ENCODE peak calls at places on chromosomes 1 and 21, in six cellular contexts. S, C, G, B, Y and X are unnamed samples.
A peak's percentile ranks its signal among the peaks of the same experiment; 100 is the strongest.

GRCh38 chr1:226609836-226610455 is 61.4 kb downstream of the STUM start:
- DNase-seq in S (no peak), C (no peak), G (no peak), B (no peak), Y (no peak), X (no peak)

GRCh38 chr21:14382486-14382834 is 486 bp downstream of the HSPA13 start:
- DNase-seq in S (peak; percentile 23), C (no peak), G (no peak), B (no peak), Y (no peak), X (no peak)

GRCh38 chr1:9410737-9411297 is 118.1 kb downstream of the SPSB1 start:
- DNase-seq in S (peak; percentile 5), C (peak; percentile 29), G (no peak), B (no peak), Y (no peak), X (no peak)

GRCh38 chr1:201602413-201603265 is 63.7 kb downstream of the NAV1 start:
- DNase-seq in S (no peak), C (no peak), G (no peak), B (no peak), Y (no peak), X (no peak)

GRCh38 chr1:204828352-204828850 is 42.3 kb upstream of the NFASC start:
- DNase-seq in S (peak; percentile 67), C (peak; percentile 96), G (peak; percentile 88), B (peak; percentile 4), Y (peak; percentile 90), X (no peak)

GRCh38 chr1:206575165-206575893 is 36.9 kb downstream of the EIF2D start:
- DNase-seq in S (peak; percentile 71), C (no peak), G (peak; percentile 59), B (peak; percentile 80), Y (no peak), X (peak; percentile 42)

GRCh38 chr1:44409019-44409602 is 4.1 kb downstream of the RNF220 start:
- DNase-seq in S (no peak), C (no peak), G (no peak), B (peak; percentile 3), Y (no peak), X (no peak)

GRCh38 chr1:175174702-175175102 is 17.9 kb downstream of the KIAA0040 start:
- DNase-seq in S (no peak), C (no peak), G (no peak), B (peak; percentile 22), Y (no peak), X (no peak)

GRCh38 chr1:158371188-158371953 is 17.7 kb downstream of the CD1E start:
- DNase-seq in S (no peak), C (no peak), G (no peak), B (no peak), Y (no peak), X (no peak)

GRCh38 chr1:205480349-205481278 is 23.9 kb upstream of the CDK18 start:
- DNase-seq in S (no peak), C (no peak), G (no peak), B (peak; percentile 67), Y (no peak), X (peak; percentile 48)

DNA sequence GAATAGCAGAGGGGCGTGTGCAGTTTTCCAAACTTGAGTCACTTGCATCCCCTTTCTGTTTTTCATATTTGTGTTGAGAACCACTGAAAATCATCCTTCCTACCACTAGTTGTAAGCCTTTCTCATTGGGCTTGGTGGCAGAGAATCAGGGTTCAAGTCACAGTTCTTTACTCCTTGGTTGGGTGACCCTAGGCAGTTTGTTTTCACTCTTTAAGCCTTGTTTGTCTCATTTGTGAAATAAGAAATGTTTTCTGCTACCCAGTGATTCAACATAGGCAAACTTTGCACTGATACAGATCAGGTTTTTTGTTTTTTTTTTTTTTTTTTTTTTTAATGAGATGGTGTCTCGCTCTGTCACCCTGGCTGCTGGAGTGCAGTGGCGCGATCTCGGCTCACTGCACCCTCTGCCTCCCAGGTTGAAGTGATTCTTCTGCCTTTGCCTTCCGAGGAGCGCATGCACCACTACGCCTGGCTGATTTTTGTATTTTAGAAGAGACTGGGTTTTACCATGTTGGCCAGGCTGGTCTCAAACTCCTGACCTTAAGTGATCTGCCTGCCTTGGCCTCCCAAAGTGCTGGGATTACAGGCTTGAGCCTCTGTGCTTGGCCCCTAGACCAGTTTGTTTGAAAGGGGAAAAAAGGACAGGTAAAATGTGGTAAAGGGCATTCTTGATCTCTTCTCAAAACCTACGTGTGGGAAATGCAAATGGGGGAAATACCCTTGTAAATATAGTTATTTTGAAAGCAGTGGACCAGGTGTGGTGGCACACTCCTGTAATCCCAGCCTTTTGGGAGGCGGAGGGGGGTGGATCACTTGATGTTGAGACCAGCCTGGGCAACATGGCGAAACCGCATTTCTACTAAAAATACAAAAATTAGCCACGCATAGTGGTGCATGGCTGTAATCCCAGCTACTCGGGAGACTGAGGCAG is 3.2 kb downstream of the CLIC4 start:
- DNase-seq in S (no peak), C (no peak), G (no peak), B (no peak), Y (no peak), X (no peak)
- H3K4me1 ChIP-seq in S (peaks cover 21% of the 10 kb centered on the region), C (peaks cover 9% of the 10 kb centered on the region), G (peaks cover 29% of the 10 kb centered on the region), B (peaks cover 13% of the 10 kb centered on the region), Y (peaks cover 9% of the 10 kb centered on the region), X (no peaks in the 10 kb centered on the region)

GRCh38 chr21:42056468-42056867 is 14.6 kb upstream of the UMODL1 start:
- DNase-seq in S (no peak), C (no peak), G (no peak), B (no peak), Y (no peak), X (no peak)
- H3K4me3 ChIP-seq in S (no peak overlapping the region), C (no peak overlapping the region), G (no peak overlapping the region), B (no peak overlapping the region), Y (no peak overlapping the region), X (no peak overlapping the region)

GRCh38 chr1:2867861-2868260 is 66.4 kb upstream of the TTC34 start:
- DNase-seq in S (no peak), C (no peak), G (peak; percentile 51), B (no peak), Y (no peak), X (no peak)

GRCh38 chr1:2867087-2867425 is 65.6 kb upstream of the TTC34 start:
- DNase-seq in S (no peak), C (no peak), G (no peak), B (no peak), Y (no peak), X (no peak)

GRCh38 chr1:2866415-2867086 is 65.1 kb upstream of the TTC34 start:
- DNase-seq in S (no peak), C (no peak), G (no peak), B (no peak), Y (no peak), X (no peak)

GRCh38 chr1:2871246-2871815 is 69.8 kb upstream of the TTC34 start:
- DNase-seq in S (no peak), C (no peak), G (no peak), B (no peak), Y (no peak), X (no peak)

DNA sequence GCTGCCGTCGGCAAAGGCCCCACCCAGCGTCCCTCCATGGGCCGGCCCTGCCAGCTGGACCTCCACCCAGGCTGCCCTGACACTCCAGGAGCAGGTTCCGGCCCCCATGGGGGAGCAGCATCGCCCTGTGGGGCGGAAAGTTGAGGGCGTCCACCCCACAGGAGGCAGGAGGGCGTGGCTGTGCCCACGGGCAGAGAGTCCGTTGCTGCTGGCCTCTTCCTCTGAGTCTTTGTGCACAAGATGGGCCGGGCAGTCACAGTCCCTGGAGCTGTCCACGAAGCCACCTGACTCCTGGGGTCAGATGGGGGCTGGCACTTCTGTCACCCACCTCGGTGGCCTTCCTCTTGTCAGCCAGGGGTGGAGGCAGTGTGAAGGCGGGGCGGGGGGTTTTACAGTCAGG is 67.1 kb upstream of the TTC34 start:
- DNase-seq in S (no peak), C (no peak), G (no peak), B (no peak), Y (no peak), X (no peak)
- H3K9me3 ChIP-seq in S (no peaks in the 10 kb centered on the region), C (peaks cover 5% of the 10 kb centered on the region), G (no peaks in the 10 kb centered on the region), B (no peaks in the 10 kb centered on the region), Y (peaks cover 4% of the 10 kb centered on the region), X (peaks cover 6% of the 10 kb centered on the region)

DNA sequence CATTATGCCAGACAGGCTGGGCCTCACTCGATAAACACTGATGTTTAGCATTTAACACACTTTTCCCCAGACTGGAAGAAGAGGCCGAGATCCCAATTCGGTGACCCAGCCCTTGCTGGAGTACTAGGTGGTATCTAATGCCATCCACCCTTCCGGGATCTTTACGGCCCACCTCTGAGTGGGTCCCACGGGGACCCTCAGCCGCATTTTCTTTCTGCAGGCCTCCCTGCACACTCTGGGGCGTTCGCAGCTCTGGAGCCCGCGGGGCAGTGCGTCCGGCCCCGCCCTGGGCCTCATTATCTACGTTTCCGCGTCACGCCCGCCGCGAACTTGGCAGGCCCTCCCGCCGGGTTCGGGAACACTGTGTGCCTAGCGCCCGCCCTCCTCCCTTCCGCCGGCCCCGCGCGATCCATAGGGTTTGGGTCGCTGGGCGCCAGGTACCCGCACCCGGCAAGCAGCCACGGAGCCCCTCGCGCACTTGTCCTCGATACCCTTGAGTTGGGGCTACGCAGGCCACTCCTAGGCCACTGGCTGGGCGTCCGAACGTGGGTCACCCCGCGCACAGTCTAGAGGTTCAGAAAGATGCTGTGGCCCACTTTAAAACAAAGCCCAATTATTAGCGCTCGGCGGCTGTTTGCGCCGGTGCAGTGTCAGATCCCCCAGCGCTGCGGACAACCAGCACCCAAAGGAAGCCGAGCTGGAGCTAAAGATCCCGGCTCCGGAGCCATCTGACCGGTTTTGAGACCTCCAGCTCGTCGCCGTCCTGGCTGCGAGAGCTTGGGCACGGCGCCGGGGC is 942 bp upstream of the EVA1C start:
- DNase-seq in S (no peak), C (peak; percentile 55), G (peak; percentile 58), B (peak; percentile 58), Y (peak; percentile 94), X (peak; percentile 33)
- H3K4me1 ChIP-seq in S (peaks cover 9% of the 10 kb centered on the region), C (peaks cover 37% of the 10 kb centered on the region), G (peaks cover 22% of the 10 kb centered on the region), B (peaks cover 34% of the 10 kb centered on the region), Y (peaks cover 6% of the 10 kb centered on the region), X (peaks cover 16% of the 10 kb centered on the region)

DNA sequence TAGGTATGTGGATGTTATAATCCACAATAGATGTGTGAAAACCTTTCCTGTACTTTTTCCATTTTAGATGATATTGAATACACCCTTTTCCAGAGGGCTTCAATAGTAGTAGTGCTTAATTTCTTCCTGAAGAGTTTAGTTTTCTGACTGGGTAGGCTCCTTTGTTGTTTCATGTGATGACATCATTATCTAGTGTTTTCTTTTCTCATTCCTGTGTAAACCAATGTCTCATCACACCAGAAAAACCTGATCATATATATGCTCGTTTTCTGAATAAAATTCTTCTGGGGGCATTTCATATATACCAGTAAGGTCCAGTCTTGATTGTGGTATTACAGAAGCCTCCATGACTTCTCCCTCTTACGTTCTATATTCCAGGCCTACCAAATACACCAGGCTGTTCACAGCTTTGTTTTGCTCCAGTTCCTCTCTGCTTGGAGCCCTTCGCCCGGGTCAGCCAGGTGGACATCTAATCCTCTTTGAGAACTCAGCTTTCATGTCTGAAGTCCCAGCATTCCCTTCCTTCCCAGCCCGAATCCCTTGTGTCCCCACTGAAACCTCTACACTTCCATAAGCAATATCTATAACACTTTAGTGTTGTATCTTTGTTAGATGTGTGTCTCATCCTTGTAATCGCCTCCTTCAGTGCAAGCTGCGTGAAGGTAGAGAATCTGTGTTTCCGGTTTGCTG is 1.8 kb downstream of the RNF11 start:
- DNase-seq in S (peak; percentile 57), C (peak; percentile 67), G (no peak), B (no peak), Y (no peak), X (no peak)
- H3K4me3 ChIP-seq in S (peak overlapping the region; percentile 84), C (peak overlapping the region; percentile 84), G (peak overlapping the region; percentile 94), B (peak overlapping the region; percentile 14), Y (peak overlapping the region; percentile 96), X (peak overlapping the region; percentile 46)